ENCODE peak calls at places on chromosomes 11 and 22, in nine cellular contexts. W is tibial artery, R is mucosa of descending colon, B is fibroblast of lung, F is mesenchymal stem cell, S is endodermal cell, C is adrenal gland, U is Peyer's patch, O is right lobe of liver. H is an unnamed sample.

GRCh38 chr22:50041361-50042065 is 16.6 kb downstream of the TTLL8 start:
- DNase-seq in B (no peak), C (no peak), U (no peak), W (no peak), R (no peak), S (no peak), F (no peak), O (no peak), H (no peak)

GRCh38 chr22:43110927-43111623 is 525 bp downstream of the BIK start:
- DNase-seq in R (peak; percentile 78), F (no peak), O (no peak), B (no peak), C (peak; percentile 40), S (peak; percentile 68), W (no peak), U (peak; percentile 78), H (no peak)

GRCh38 chr11:130891326-130891725 is 25.0 kb downstream of the SNX19 start:
- DNase-seq in S (no peak), B (peak; percentile 54), R (no peak), W (no peak), C (no peak), F (no peak), U (no peak), O (no peak), H (no peak)

GRCh38 chr11:71449596-71449995 is 1.4 kb upstream of the DHCR7 start:
- DNase-seq in C (no peak), F (no peak), O (peak; percentile 24), U (no peak), S (peak; percentile 72), R (peak; percentile 17), W (peak; percentile 15), B (no peak), H (no peak)

GRCh38 chr22:20422271-20422958 is 15.2 kb downstream of the SCARF2 start:
- DNase-seq in F (no peak), R (no peak), O (no peak), C (no peak), W (no peak), U (no peak), B (peak; percentile 66), S (no peak), H (no peak)

GRCh38 chr11:119486016-119486415 is 63.0 kb upstream of the THY1 start:
- DNase-seq in W (no peak), S (peak; percentile 52), B (no peak), O (no peak), U (no peak), F (no peak), C (no peak), R (no peak), H (no peak)

GRCh38 chr22:36239150-36239400 is 252 bp downstream of the APOL2 start:
- DNase-seq in U (no peak), R (no peak), F (no peak), O (no peak), S (peak; percentile 59), C (no peak), B (no peak), W (no peak), H (no peak)

GRCh38 chr11:89437317-89437716 is 53.9 kb downstream of the NOX4 start:
- DNase-seq in B (no peak), R (no peak), S (peak; percentile 55), O (no peak), F (no peak), W (no peak), U (no peak), C (no peak), H (no peak)

GRCh38 chr11:823441-824291 is 4.1 kb upstream of the CRACR2B start:
- DNase-seq in C (no peak), F (no peak), B (no peak), W (no peak), R (no peak), U (no peak), S (no peak), O (no peak), H (no peak)

GRCh38 chr11:819129-819931 is 616 bp downstream of the PNPLA2 start:
- DNase-seq in F (peak; percentile 86), R (peak; percentile 96), W (peak; percentile 89), U (peak; percentile 94), C (peak; percentile 92), S (peak; percentile 96), O (peak; percentile 97), B (peak; percentile 73), H (peak; percentile 98)

GRCh38 chr11:819943-820649 is 1.4 kb downstream of the PNPLA2 start:
- DNase-seq in B (peak; percentile 70), U (peak; percentile 96), R (peak; percentile 95), S (peak; percentile 94), W (peak; percentile 93), C (peak; percentile 92), O (peak; percentile 97), F (peak; percentile 80), H (peak; percentile 95)

GRCh38 chr11:820655-821512 is 2.2 kb downstream of the PNPLA2 start:
- DNase-seq in U (peak; percentile 86), F (peak; percentile 71), O (peak; percentile 96), C (peak; percentile 90), S (no peak), R (peak; percentile 75), W (peak; percentile 91), B (no peak), H (peak; percentile 84)

GRCh38 chr11:821513-822371 is 3.0 kb downstream of the PNPLA2 start:
- DNase-seq in C (no peak), S (no peak), U (no peak), R (no peak), O (no peak), B (no peak), W (peak; percentile 65), F (no peak), H (peak; percentile 76)
- H3K4me1 ChIP-seq in C (peaks cover 38% of the 10 kb centered on the region), S (no peaks in the 10 kb centered on the region), U (peaks cover 48% of the 10 kb centered on the region), R (peaks cover 55% of the 10 kb centered on the region), O (no peaks in the 10 kb centered on the region), B (peaks cover 20% of the 10 kb centered on the region), W (peaks cover 39% of the 10 kb centered on the region), F (peaks cover 46% of the 10 kb centered on the region), H (peaks cover 7% of the 10 kb centered on the region)

GRCh38 chr11:67396258-67396581 is 4.4 kb downstream of the RAD9A start:
- DNase-seq in O (no peak), S (no peak), R (no peak), W (no peak), C (no peak), B (no peak), U (no peak), F (no peak), H (no peak)

GRCh38 chr11:67398661-67399563 is 2.7 kb downstream of the PPP1CA start:
- DNase-seq in R (no peak), O (no peak), B (no peak), W (no peak), S (no peak), C (no peak), U (no peak), F (no peak), H (peak; percentile 59)

GRCh38 chr11:67397536-67397935 is 4.1 kb downstream of the PPP1CA start:
- DNase-seq in B (no peak), R (no peak), W (no peak), F (no peak), C (no peak), S (no peak), U (no peak), O (no peak), H (no peak)

GRCh38 chr11:67396587-67397398 is 4.9 kb downstream of the PPP1CA start:
- DNase-seq in O (no peak), R (no peak), C (no peak), S (peak; percentile 74), W (no peak), F (no peak), B (no peak), U (peak; percentile 49), H (no peak)

DNA sequence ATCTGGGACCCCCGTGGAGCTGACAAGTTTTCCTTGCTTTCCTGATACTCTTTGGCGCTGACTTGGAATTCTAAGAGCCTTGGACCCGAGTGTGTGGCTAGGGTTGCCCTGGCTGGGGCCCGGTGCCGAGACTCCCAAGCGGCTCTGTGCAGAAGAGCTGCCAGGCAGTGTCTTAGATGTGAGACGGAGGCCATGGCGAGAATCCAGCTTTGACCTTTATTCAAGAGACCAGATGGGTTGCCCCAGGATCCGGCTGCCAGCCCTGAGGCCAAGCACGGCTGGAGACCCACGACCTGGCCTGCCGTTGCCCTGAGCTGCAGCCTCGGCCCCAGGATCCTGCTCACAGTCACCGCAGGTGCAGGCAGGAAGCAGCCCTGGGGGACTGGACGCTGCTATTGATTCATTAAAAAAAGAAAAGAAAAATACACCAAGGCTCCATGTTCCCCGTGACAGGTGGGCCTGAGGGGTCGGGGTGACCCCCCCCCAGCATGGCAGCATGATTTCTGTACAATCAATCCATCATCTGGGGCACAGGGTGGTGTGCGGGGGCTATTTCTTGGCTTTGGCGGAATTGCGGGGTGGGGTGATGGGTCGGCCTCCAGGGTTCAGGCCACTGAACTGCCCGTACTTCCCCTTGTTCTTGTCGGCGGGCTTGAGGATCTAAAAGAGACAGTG is 3.5 kb downstream of the PPP1CA start:
- DNase-seq in U (no peak), W (no peak), F (no peak), R (no peak), S (no peak), O (no peak), C (no peak), B (no peak), H (no peak)
- H3K4me1 ChIP-seq in U (peaks cover 50% of the 10 kb centered on the region), W (peaks cover 27% of the 10 kb centered on the region), F (peaks cover 31% of the 10 kb centered on the region), R (peaks cover 32% of the 10 kb centered on the region), S (peaks cover 10% of the 10 kb centered on the region), O (no peaks in the 10 kb centered on the region), C (peaks cover 47% of the 10 kb centered on the region), B (peaks cover 6% of the 10 kb centered on the region), H (peaks cover 6% of the 10 kb centered on the region)

GRCh38 chr22:40387758-40388157 is 17.4 kb downstream of the SGSM3 start:
- DNase-seq in U (no peak), C (no peak), O (no peak), F (no peak), R (no peak), S (no peak), W (no peak), B (no peak), H (no peak)
- H3K4me1 ChIP-seq in U (peaks cover 6% of the 10 kb centered on the region), C (peaks cover 21% of the 10 kb centered on the region), O (no peaks in the 10 kb centered on the region), F (peaks cover 3% of the 10 kb centered on the region), R (peaks cover 24% of the 10 kb centered on the region), S (peaks cover 4% of the 10 kb centered on the region), W (peaks cover 14% of the 10 kb centered on the region), B (no peaks in the 10 kb centered on the region), H (peaks cover 3% of the 10 kb centered on the region)

GRCh38 chr11:122163420-122163819 is 47.4 kb upstream of the BLID start:
- DNase-seq in F (no peak), O (no peak), W (no peak), R (no peak), S (no peak), U (no peak), B (peak; percentile 92), C (no peak), H (no peak)

GRCh38 chr11:122159173-122159701 is 43.2 kb upstream of the BLID start:
- DNase-seq in W (no peak), B (peak; percentile 82), U (no peak), S (no peak), R (no peak), C (no peak), O (no peak), F (peak; percentile 66), H (peak; percentile 38)

GRCh38 chr11:122159861-122160260 is 43.8 kb upstream of the BLID start:
- DNase-seq in B (no peak), U (no peak), W (no peak), S (no peak), C (no peak), F (no peak), O (no peak), R (no peak), H (no peak)

GRCh38 chr11:122161191-122161590 is 45.2 kb upstream of the BLID start:
- DNase-seq in C (no peak), F (no peak), B (no peak), S (no peak), O (no peak), R (no peak), U (no peak), W (no peak), H (no peak)

DNA sequence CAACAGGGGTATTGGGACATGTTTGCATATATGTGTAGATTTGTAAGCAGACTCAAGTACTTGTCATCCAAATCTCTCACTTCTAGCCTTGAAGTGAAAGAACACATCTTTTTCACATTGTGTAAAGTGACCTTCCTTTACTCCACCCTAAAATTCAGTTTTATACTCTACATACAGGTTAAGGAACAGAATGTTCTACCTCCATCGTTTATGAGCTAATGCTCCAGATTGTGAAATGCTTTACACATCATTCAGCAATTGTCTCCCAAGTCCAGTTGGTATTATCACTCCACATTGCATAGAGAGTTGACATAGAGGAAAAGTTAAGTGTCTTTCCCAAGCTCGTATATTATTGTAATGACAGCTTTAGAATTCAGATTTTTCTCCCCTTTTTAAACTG is 46.1 kb upstream of the BLID start:
- DNase-seq in S (no peak), R (no peak), C (no peak), O (no peak), B (no peak), U (no peak), W (no peak), F (peak; percentile 73), H (no peak)
- H3K4me1 ChIP-seq in S (peaks cover 3% of the 10 kb centered on the region), R (no peaks in the 10 kb centered on the region), C (no peaks in the 10 kb centered on the region), O (no peaks in the 10 kb centered on the region), B (peaks cover 56% of the 10 kb centered on the region), U (no peaks in the 10 kb centered on the region), W (peaks cover 89% of the 10 kb centered on the region), F (peaks cover 10% of the 10 kb centered on the region), H (peaks cover 4% of the 10 kb centered on the region)

H was measured in right cardiac atrium.